ENCODE peak calls at places on chromosomes 5 and 9, in seven cellular contexts. One of them, this sample, is unnamed.

GRCh38 chr5:143473481-143473880 is 70.0 kb upstream of the NR3C1 start:
- DNase-seq in heart left ventricle: no peak
- DNase-seq in tibial nerve: no peak
- DNase-seq in uterus: no peak
- DNase-seq in GM12892: no peak
- DNase-seq in A549: no peak
- DNase-seq in transverse colon: no peak
- DNase-seq in this sample: no peak

GRCh38 chr5:126878085-126878484 is 101.1 kb downstream of the LMNB1 start:
- DNase-seq in heart left ventricle: no peak
- DNase-seq in tibial nerve: no peak
- DNase-seq in uterus: no peak
- DNase-seq in GM12892: no peak
- DNase-seq in A549: no peak
- DNase-seq in transverse colon: no peak
- DNase-seq in this sample: no peak

GRCh38 chr9:11194249-11194648 is 581.4 kb upstream of the PTPRD start:
- DNase-seq in heart left ventricle: no peak
- DNase-seq in tibial nerve: no peak
- DNase-seq in uterus: no peak
- DNase-seq in GM12892: no peak
- DNase-seq in A549: no peak
- DNase-seq in transverse colon: no peak
- DNase-seq in this sample: no peak

GRCh38 chr9:71748280-71748743 is 20.0 kb downstream of the CEMIP2 start:
- DNase-seq in heart left ventricle: no peak
- DNase-seq in tibial nerve: no peak
- DNase-seq in uterus: no peak
- DNase-seq in GM12892: no peak
- DNase-seq in A549: no peak
- DNase-seq in transverse colon: no peak
- DNase-seq in this sample: peak

GRCh38 chr9:2014148-2014547 is 999 bp upstream of the SMARCA2 start:
- DNase-seq in heart left ventricle: no peak
- DNase-seq in tibial nerve: no peak
- DNase-seq in uterus: no peak
- DNase-seq in GM12892: no peak
- DNase-seq in A549: no peak
- DNase-seq in transverse colon: no peak
- DNase-seq in this sample: no peak

GRCh38 chr9:126690431-126691051 is 76.8 kb downstream of the LMX1B start:
- DNase-seq in heart left ventricle: peak
- DNase-seq in tibial nerve: no peak
- DNase-seq in uterus: no peak
- DNase-seq in GM12892: peak
- DNase-seq in A549: peak
- DNase-seq in transverse colon: peak
- DNase-seq in this sample: peak

GRCh38 chr9:127714916-127715442 is 484 bp downstream of the PTRH1 start:
- DNase-seq in heart left ventricle: no peak
- DNase-seq in tibial nerve: no peak
- DNase-seq in uterus: no peak
- DNase-seq in GM12892: no peak
- DNase-seq in A549: no peak
- DNase-seq in transverse colon: peak
- DNase-seq in this sample: peak

GRCh38 chr9:82682431-82682830 is 380.5 kb downstream of the RASEF start:
- DNase-seq in heart left ventricle: no peak
- DNase-seq in tibial nerve: no peak
- DNase-seq in uterus: no peak
- DNase-seq in GM12892: no peak
- DNase-seq in A549: no peak
- DNase-seq in transverse colon: no peak
- DNase-seq in this sample: no peak

GRCh38 chr5:172567843-172568242 is 73.2 kb upstream of the NEURL1B start:
- DNase-seq in heart left ventricle: no peak
- DNase-seq in tibial nerve: no peak
- DNase-seq in uterus: no peak
- DNase-seq in GM12892: no peak
- DNase-seq in A549: no peak
- DNase-seq in transverse colon: no peak
- DNase-seq in this sample: no peak

GRCh38 chr5:172446336-172447051 is 7.8 kb downstream of the SH3PXD2B start:
- DNase-seq in heart left ventricle: no peak
- DNase-seq in tibial nerve: no peak
- DNase-seq in uterus: no peak
- DNase-seq in GM12892: no peak
- DNase-seq in A549: no peak
- DNase-seq in transverse colon: no peak
- DNase-seq in this sample: no peak

GRCh38 chr9:96009690-96010477 is 134.4 kb downstream of the ERCC6L2 start:
- DNase-seq in heart left ventricle: no peak
- DNase-seq in tibial nerve: no peak
- DNase-seq in uterus: no peak
- DNase-seq in GM12892: no peak
- DNase-seq in A549: no peak
- DNase-seq in transverse colon: peak
- DNase-seq in this sample: no peak

GRCh38 chr5:73565969-73566547 is 515 bp downstream of the UTP15 start:
- DNase-seq in heart left ventricle: no peak
- DNase-seq in tibial nerve: no peak
- DNase-seq in uterus: no peak
- DNase-seq in GM12892: no peak
- DNase-seq in A549: no peak
- DNase-seq in transverse colon: no peak
- DNase-seq in this sample: no peak

GRCh38 chr5:73564018-73564417 is 1.4 kb downstream of the ANKRA2 start:
- DNase-seq in heart left ventricle: no peak
- DNase-seq in tibial nerve: no peak
- DNase-seq in uterus: no peak
- DNase-seq in GM12892: no peak
- DNase-seq in A549: no peak
- DNase-seq in transverse colon: no peak
- DNase-seq in this sample: no peak

GRCh38 chr5:73564644-73565165 is 734 bp downstream of the ANKRA2 start:
- DNase-seq in heart left ventricle: no peak
- DNase-seq in tibial nerve: no peak
- DNase-seq in uterus: no peak
- DNase-seq in GM12892: no peak
- DNase-seq in A549: no peak
- DNase-seq in transverse colon: no peak
- DNase-seq in this sample: no peak

GRCh38 chr5:73565166-73565968 is at the start of the genes ANKRA2 and UTP15:
- DNase-seq in heart left ventricle: peak
- DNase-seq in tibial nerve: peak
- DNase-seq in uterus: peak
- DNase-seq in GM12892: peak
- DNase-seq in A549: peak
- DNase-seq in transverse colon: peak
- DNase-seq in this sample: peak
- TF ChIP-seq POLR2A in heart left ventricle: no peak
- TF ChIP-seq POLR2A in tibial nerve: no peak
- TF ChIP-seq POLR2A in uterus: no peak
- TF ChIP-seq POLR2A in GM12892: peak
- TF ChIP-seq POLR2A in A549: peak
- TF ChIP-seq POLR2A in transverse colon: peak
- TF ChIP-seq POLR2A in this sample: peak

GRCh38 chr9:137127301-137128157 is 11.4 kb upstream of the GRIN1 start:
- DNase-seq in heart left ventricle: peak
- DNase-seq in tibial nerve: no peak
- DNase-seq in uterus: no peak
- DNase-seq in GM12892: no peak
- DNase-seq in A549: no peak
- DNase-seq in transverse colon: peak
- DNase-seq in this sample: no peak

GRCh38 chr9:137128158-137129088 is 10.5 kb upstream of the GRIN1 start:
- DNase-seq in heart left ventricle: no peak
- DNase-seq in tibial nerve: no peak
- DNase-seq in uterus: no peak
- DNase-seq in GM12892: peak
- DNase-seq in A549: no peak
- DNase-seq in transverse colon: no peak
- DNase-seq in this sample: no peak

GRCh38 chr9:137130176-137130755 is 8.7 kb upstream of the GRIN1 start:
- DNase-seq in heart left ventricle: peak
- DNase-seq in tibial nerve: no peak
- DNase-seq in uterus: no peak
- DNase-seq in GM12892: no peak
- DNase-seq in A549: no peak
- DNase-seq in transverse colon: no peak
- DNase-seq in this sample: no peak

GRCh38 chr9:137129089-137129455 is 9.9 kb upstream of the GRIN1 start:
- DNase-seq in heart left ventricle: peak
- DNase-seq in tibial nerve: no peak
- DNase-seq in uterus: no peak
- DNase-seq in GM12892: no peak
- DNase-seq in A549: no peak
- DNase-seq in transverse colon: no peak
- DNase-seq in this sample: no peak

GRCh38 chr9:137129456-137130175 is 9.3 kb upstream of the GRIN1 start:
- DNase-seq in heart left ventricle: peak
- DNase-seq in tibial nerve: peak
- DNase-seq in uterus: peak
- DNase-seq in GM12892: peak
- DNase-seq in A549: peak
- DNase-seq in transverse colon: peak
- DNase-seq in this sample: peak
- TF ChIP-seq POLR2A in heart left ventricle: no peak
- TF ChIP-seq POLR2A in tibial nerve: no peak
- TF ChIP-seq POLR2A in uterus: no peak
- TF ChIP-seq POLR2A in GM12892: peak
- TF ChIP-seq POLR2A in A549: peak
- TF ChIP-seq POLR2A in transverse colon: peak
- TF ChIP-seq POLR2A in this sample: peak

GRCh38 chr9:87490907-87491306 is 6.8 kb upstream of the DAPK1 start:
- DNase-seq in heart left ventricle: no peak
- DNase-seq in tibial nerve: no peak
- DNase-seq in uterus: no peak
- DNase-seq in GM12892: no peak
- DNase-seq in A549: no peak
- DNase-seq in transverse colon: no peak
- DNase-seq in this sample: no peak
- TF ChIP-seq POLR2A in heart left ventricle: no peak
- TF ChIP-seq POLR2A in tibial nerve: no peak
- TF ChIP-seq POLR2A in uterus: no peak
- TF ChIP-seq POLR2A in GM12892: no peak
- TF ChIP-seq POLR2A in A549: no peak
- TF ChIP-seq POLR2A in transverse colon: no peak
- TF ChIP-seq POLR2A in this sample: no peak

DNA sequence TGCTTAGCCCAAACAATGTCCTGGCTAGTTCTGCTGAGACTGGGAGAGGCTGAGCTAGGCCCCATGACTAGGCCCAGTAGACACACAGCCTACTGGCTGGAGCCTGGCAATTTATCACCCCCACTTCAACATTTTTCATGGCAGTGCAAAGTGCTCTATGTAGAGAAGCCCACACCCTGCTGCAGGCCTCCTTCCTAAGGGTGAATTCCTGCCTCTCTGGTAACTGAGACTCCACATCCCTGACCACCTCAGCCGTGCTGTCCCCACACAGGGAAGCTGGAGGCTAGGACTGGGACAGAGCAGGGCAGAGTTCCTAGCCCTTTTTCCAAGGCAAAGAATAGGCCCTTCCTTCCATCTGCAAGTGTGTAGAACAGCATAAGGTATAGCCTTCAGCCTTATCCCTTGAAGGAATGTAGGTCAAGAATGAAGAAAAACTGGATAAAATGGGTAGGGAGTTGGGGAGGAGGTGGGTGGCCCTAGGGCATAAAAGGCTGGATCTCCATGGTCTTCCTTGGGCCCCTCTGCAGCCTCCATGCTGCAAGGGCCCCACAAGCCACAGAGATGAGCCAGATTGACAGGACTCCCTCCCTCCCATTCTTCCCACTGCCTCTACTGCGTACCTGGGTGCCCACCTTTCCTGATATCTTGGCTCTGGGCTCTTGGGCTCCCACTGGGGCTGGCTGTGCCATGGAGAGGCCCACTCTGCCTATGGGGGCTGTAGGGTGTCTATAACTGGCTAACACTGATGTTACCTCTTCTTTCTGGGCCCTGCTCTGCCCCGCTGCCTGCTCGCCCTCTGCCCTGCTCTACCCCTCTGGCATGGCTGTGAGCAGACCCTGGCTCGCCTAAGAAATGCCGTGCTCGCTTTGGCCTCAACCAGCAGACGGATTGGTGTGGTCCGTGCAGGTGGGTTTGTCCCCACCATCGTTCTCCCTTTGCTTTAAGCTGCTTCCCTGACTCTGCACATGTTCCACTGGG is 29.8 kb downstream of the TCF7 start:
- DNase-seq in heart left ventricle: no peak
- DNase-seq in tibial nerve: no peak
- DNase-seq in uterus: no peak
- DNase-seq in GM12892: no peak
- DNase-seq in A549: no peak
- DNase-seq in transverse colon: no peak
- DNase-seq in this sample: no peak
- TF ChIP-seq POLR2A in heart left ventricle: no peak
- TF ChIP-seq POLR2A in tibial nerve: no peak
- TF ChIP-seq POLR2A in uterus: no peak
- TF ChIP-seq POLR2A in GM12892: peak
- TF ChIP-seq POLR2A in A549: no peak
- TF ChIP-seq POLR2A in transverse colon: no peak
- TF ChIP-seq POLR2A in this sample: no peak

GRCh38 chr5:142447887-142448286 is 123.1 kb upstream of the SPRY4 start:
- DNase-seq in heart left ventricle: no peak
- DNase-seq in tibial nerve: no peak
- DNase-seq in uterus: no peak
- DNase-seq in GM12892: no peak
- DNase-seq in A549: no peak
- DNase-seq in transverse colon: no peak
- DNase-seq in this sample: no peak

GRCh38 chr5:142446960-142447279 is 122.1 kb upstream of the SPRY4 start:
- DNase-seq in heart left ventricle: no peak
- DNase-seq in tibial nerve: no peak
- DNase-seq in uterus: no peak
- DNase-seq in GM12892: no peak
- DNase-seq in A549: no peak
- DNase-seq in transverse colon: no peak
- DNase-seq in this sample: no peak

GRCh38 chr5:142453801-142454381 is 129.1 kb upstream of the SPRY4 start:
- DNase-seq in heart left ventricle: no peak
- DNase-seq in tibial nerve: no peak
- DNase-seq in uterus: no peak
- DNase-seq in GM12892: no peak
- DNase-seq in A549: no peak
- DNase-seq in transverse colon: no peak
- DNase-seq in this sample: no peak

GRCh38 chr5:142446131-142446959 is 121.5 kb upstream of the SPRY4 start:
- DNase-seq in heart left ventricle: no peak
- DNase-seq in tibial nerve: no peak
- DNase-seq in uterus: no peak
- DNase-seq in GM12892: no peak
- DNase-seq in A549: no peak
- DNase-seq in transverse colon: no peak
- DNase-seq in this sample: no peak

GRCh38 chr5:142450419-142450818 is 125.6 kb upstream of the SPRY4 start:
- DNase-seq in heart left ventricle: no peak
- DNase-seq in tibial nerve: no peak
- DNase-seq in uterus: no peak
- DNase-seq in GM12892: no peak
- DNase-seq in A549: no peak
- DNase-seq in transverse colon: no peak
- DNase-seq in this sample: no peak
- TF ChIP-seq POLR2A in heart left ventricle: no peak
- TF ChIP-seq POLR2A in tibial nerve: no peak
- TF ChIP-seq POLR2A in uterus: no peak
- TF ChIP-seq POLR2A in GM12892: no peak
- TF ChIP-seq POLR2A in A549: no peak
- TF ChIP-seq POLR2A in transverse colon: no peak
- TF ChIP-seq POLR2A in this sample: no peak

This sample was measured in H54.